ENCODE peak calls at places on chromosomes 16 and 17, in ten cellular contexts. J is RWPE1; G is PC-9; P is AG04450; E is mammary epithelial cell; S is HL-60; W is CD4-positive, alpha-beta T cell; O is MCF 10A; R is fibroblast of pulmonary artery; M is cardiac fibroblast. U is an unnamed sample.

GRCh38 chr17:61570118-61570517 is 20.9 kb downstream of the NACA2 start:
- DNase-seq in O (peak), P (no peak), S (no peak), R (peak), E (no peak), G (no peak), M (peak), J (no peak), W (no peak), U (no peak)

GRCh38 chr16:72736074-72736473 is 311.9 kb downstream of the ZFHX3 start:
- DNase-seq in O (no peak), G (no peak), S (no peak), W (no peak), J (no peak), R (no peak), E (no peak), P (no peak), M (no peak), U (no peak)

GRCh38 chr17:74008196-74008595 is 195.3 kb upstream of the RPL38 start:
- DNase-seq in R (no peak), W (no peak), S (peak), J (no peak), E (no peak), G (no peak), M (no peak), P (no peak), O (peak), U (no peak)

GRCh38 chr16:81940781-81941560 is 70.3 kb downstream of the SDR42E1 start:
- DNase-seq in E (peak), W (no peak), J (peak), S (no peak), G (no peak), R (peak), M (peak), P (peak), O (peak), U (no peak)

GRCh38 chr17:42653179-42654124 is 5.6 kb upstream of the TUBG2 start:
- DNase-seq in M (peak), S (no peak), J (no peak), G (no peak), W (no peak), P (no peak), O (no peak), E (no peak), R (peak), U (no peak)

GRCh38 chr16:88957887-88958577 is 19.0 kb downstream of the CBFA2T3 start:
- DNase-seq in G (no peak), J (no peak), P (no peak), O (no peak), W (no peak), E (no peak), M (no peak), R (no peak), S (peak), U (no peak)

GRCh38 chr16:9152649-9153501 is 61.4 kb downstream of the HAPSTR1 start:
- DNase-seq in R (no peak), E (no peak), W (no peak), P (no peak), S (no peak), J (no peak), O (no peak), G (no peak), M (no peak), U (no peak)

GRCh38 chr17:43694081-43694870 is 32.6 kb upstream of the MEOX1 start:
- DNase-seq in E (peak), P (peak), R (peak), G (peak), J (peak), O (peak), M (peak), W (peak), S (peak), U (peak)

GRCh38 chr16:24645739-24646645 is 83.5 kb upstream of the TNRC6A start:
- DNase-seq in W (no peak), J (peak), E (peak), G (peak), R (peak), P (peak), M (peak), S (no peak), O (peak), U (no peak)

GRCh38 chr17:40038882-40039513 is 15.2 kb downstream of the MED24 start:
- DNase-seq in O (peak), S (no peak), G (peak), W (no peak), E (peak), R (peak), J (no peak), P (peak), M (peak), U (no peak)

GRCh38 chr16:70704586-70704985 is 18.7 kb upstream of the MTSS2 start:
- DNase-seq in S (no peak), J (no peak), G (no peak), O (no peak), M (no peak), R (no peak), W (no peak), P (no peak), E (no peak), U (no peak)

GRCh38 chr16:52494145-52494544 is 52.8 kb downstream of the TOX3 start:
- DNase-seq in G (no peak), S (no peak), R (no peak), J (no peak), M (no peak), O (no peak), W (no peak), E (no peak), P (no peak), U (no peak)

GRCh38 chr16:30083216-30084055 is 7.6 kb downstream of the PPP4C start:
- DNase-seq in G (no peak), O (no peak), E (no peak), P (no peak), S (no peak), J (no peak), R (no peak), M (no peak), W (no peak), U (no peak)

GRCh38 chr17:39929657-39930407 is 2.3 kb downstream of the LRRC3C start:
- DNase-seq in W (no peak), M (peak), E (peak), G (peak), R (peak), S (no peak), O (peak), P (no peak), J (peak), U (no peak)

GRCh38 chr16:22001591-22001990 is 675 bp upstream of the PDZD9 start:
- DNase-seq in P (peak), J (peak), E (peak), M (peak), G (no peak), S (no peak), R (peak), W (no peak), O (no peak), U (no peak)

GRCh38 chr17:2436516-2436915 is 35.7 kb upstream of the MNT start:
- DNase-seq in S (no peak), O (no peak), W (no peak), G (no peak), M (no peak), J (no peak), E (peak), R (no peak), P (no peak), U (no peak)

GRCh38 chr17:16286009-16286946 is 67.0 kb downstream of the CENPV start:
- DNase-seq in S (peak), G (peak), J (peak), R (peak), E (peak), M (peak), W (peak), O (peak), P (peak), U (peak)

GRCh38 chr16:57962756-57963155 is 8.2 kb downstream of the CNGB1 start:
- DNase-seq in P (no peak), R (no peak), W (no peak), E (no peak), O (no peak), M (no peak), G (no peak), J (no peak), S (no peak), U (no peak)

GRCh38 chr17:6476061-6476833 is 32.0 kb downstream of the PIMREG start:
- DNase-seq in G (no peak), O (no peak), S (no peak), W (no peak), P (no peak), M (no peak), E (no peak), R (no peak), J (peak), U (no peak)

GRCh38 chr17:57653279-57653678 is 91.8 kb downstream of the CCDC182 start:
- DNase-seq in P (no peak), E (no peak), W (no peak), M (no peak), R (no peak), G (no peak), S (no peak), J (no peak), O (no peak), U (no peak)
- TF ChIP-seq CTCF in P (no peak), E (no peak), W (no peak), M (no peak), R (no peak), G (no peak), S (no peak), J (no peak), O (no peak), U (no peak)

DNA sequence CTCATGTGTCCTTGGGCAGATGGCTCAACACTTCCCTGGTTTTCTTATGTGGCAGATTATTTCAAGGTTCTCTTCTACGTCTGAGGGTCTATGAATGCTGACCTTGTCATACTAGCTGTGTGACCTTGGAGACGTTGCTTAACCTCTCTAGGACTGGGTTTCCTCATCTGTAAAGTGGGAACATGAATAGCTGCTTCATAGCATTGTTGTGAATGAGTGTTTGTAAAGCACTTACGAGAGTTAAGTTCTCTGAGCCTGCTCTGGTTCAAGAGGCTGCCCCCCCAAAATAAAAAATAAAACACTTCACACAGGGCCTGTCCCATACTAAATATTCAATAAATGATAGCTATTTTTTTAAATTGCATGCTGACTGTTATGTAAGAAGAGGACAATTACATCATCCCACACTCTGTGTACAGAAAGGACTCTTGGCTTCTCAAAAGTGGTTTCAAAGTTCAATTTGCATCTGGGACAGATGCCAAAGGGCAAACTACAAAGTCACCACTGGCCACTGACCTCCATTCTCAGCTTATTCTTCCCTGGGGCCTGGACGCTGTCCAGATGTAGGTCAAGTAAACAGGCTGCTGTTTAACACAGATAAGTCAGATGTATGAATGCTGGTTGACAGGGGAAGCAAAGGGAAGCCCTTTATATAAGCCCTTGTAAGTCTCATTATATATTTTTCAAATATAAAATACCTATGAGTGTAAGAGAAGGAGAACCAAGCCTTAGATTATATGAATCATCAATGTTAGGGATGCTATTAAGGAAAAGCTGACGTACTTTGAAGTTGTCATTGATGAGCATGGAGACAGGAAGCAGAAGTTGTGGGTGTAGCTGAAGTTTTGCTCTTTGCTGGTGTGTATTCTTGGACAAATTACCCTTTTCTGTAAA is 15.4 kb upstream of the NDEL1 start:
- DNase-seq in O (peak), W (no peak), S (no peak), P (no peak), R (peak), M (peak), G (peak), E (no peak), J (no peak), U (no peak)
- TF ChIP-seq CTCF in O (no peak), W (no peak), S (no peak), P (no peak), R (no peak), M (no peak), G (no peak), E (no peak), J (no peak), U (no peak)

DNA sequence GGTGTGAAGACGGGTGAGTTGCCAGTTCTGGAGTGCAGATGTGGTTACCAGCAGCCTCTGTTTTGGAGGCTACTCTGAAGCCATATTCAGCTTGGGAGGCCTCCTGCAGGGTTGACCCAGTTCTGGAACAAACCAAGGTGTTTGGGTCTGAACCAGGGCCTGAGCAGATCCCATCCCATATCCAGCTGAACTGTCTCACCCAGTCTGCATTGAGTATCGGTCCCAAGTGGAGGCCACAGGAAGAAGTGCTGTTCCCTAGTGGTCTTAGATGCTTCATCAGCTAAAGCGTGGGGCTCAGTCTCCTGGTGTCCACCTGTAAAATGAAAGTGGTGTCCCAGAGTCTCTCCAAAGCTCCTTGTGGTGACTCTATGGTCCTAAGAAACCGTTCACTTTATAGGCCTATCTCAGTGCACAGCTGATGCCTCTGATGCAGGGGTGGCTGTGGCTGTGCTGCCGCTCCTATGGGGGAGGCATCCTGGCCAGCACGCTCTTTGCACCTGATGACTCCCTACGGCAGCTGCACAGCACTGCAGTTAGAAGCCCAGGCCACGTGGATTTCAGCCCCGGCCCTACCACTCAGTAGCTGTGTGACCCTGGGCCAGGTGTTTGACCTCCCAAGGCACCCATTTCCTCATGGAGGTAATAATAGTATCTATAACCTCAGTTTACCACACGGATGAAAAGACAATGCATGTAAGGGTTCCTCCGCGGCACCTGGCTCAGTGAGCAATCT is 21.0 kb downstream of the CBX4 start:
- DNase-seq in G (no peak), R (no peak), O (no peak), S (no peak), P (no peak), M (no peak), E (no peak), J (no peak), W (no peak), U (no peak)
- TF ChIP-seq CTCF in G (no peak), R (no peak), O (no peak), S (no peak), P (no peak), M (no peak), E (no peak), J (no peak), W (no peak), U (no peak)

DNA sequence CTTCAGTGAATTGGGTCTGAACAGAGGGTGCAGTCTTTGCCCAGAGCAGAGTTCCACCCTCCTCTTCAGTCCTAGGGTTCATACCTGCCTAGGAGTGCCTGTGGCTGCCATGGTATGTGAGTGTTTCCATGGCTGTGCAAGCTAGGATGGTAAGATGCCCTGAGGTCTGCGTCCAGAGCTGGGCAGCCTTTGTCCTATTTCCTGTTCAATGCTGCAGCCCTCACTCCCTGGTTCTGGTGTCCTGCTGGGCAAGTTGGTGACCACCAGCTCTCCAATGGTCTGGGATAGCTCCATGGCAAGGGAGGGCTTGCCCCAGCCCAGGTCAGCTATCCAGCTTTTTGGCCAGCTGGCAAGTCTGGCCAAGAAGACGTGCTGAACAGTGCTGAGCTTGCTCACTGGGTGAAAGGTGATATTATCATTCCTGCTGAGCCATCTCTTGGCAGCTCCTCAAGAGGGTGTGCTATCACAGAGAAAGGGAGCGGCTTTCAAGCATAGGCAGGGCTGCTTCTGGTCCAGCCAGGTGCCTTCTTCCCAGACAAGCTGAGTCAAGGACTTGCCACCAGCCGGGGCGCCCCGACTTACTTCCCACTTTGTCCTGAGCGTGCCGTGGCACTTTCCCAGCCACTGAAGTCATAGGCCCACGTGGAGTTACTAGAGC is 13.0 kb upstream of the NFATC3 start:
- DNase-seq in P (no peak), E (peak), G (peak), O (peak), R (no peak), J (peak), M (no peak), W (no peak), S (no peak), U (no peak)
- TF ChIP-seq CTCF in P (no peak), E (no peak), G (no peak), O (no peak), R (no peak), J (no peak), M (no peak), W (no peak), S (no peak), U (no peak)

GRCh38 chr17:81808778-81809555 is 5.0 kb downstream of the GCGR start:
- DNase-seq in S (no peak), O (no peak), M (no peak), W (no peak), P (no peak), E (no peak), R (no peak), G (no peak), J (no peak), U (no peak)
- TF ChIP-seq CTCF in S (no peak), O (no peak), M (no peak), W (no peak), P (no peak), E (peak), R (no peak), G (no peak), J (peak), U (no peak)

GRCh38 chr17:45019177-45019711 is 32.2 kb downstream of the DCAKD start:
- DNase-seq in P (no peak), W (peak), R (peak), S (no peak), M (peak), E (no peak), O (peak), G (peak), J (peak), U (peak)

GRCh38 chr17:45016237-45016636 is 35.2 kb downstream of the DCAKD start:
- DNase-seq in W (no peak), P (no peak), O (no peak), E (no peak), R (no peak), J (no peak), M (no peak), S (no peak), G (no peak), U (no peak)

GRCh38 chr17:45018514-45019176 is 32.8 kb downstream of the DCAKD start:
- DNase-seq in J (no peak), R (no peak), E (no peak), P (no peak), S (no peak), M (no peak), O (no peak), W (no peak), G (peak), U (no peak)

GRCh38 chr17:45013021-45013997 is 38.1 kb downstream of the DCAKD start:
- DNase-seq in G (no peak), J (no peak), O (no peak), E (no peak), S (no peak), W (no peak), P (no peak), R (no peak), M (peak), U (no peak)

DNA sequence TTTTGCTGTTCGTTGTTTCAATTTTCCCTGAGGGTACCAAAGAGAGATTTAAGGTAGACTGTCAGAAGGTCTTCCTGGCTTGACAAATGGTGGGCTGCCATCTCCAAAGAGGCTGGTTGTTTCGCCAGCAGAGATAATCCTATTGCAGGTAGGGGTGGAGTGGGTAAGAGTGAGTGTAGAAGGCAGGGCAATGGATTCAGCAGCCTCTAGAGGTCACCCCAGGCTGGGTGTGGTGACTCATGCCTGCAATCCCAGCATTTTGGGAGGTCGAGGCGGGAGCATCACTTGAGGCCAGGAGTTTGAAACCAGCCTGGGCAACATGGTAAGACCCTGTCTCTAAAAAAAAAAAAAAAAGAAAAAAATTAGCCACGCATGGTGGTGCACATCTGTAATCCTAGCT is 34.6 kb downstream of the DCAKD start:
- DNase-seq in G (peak), E (peak), J (no peak), M (no peak), W (no peak), R (no peak), O (peak), S (peak), P (no peak), U (no peak)
- TF ChIP-seq CTCF in G (no peak), E (peak), J (peak), M (peak), W (no peak), R (peak), O (peak), S (no peak), P (peak), U (peak)

DNA sequence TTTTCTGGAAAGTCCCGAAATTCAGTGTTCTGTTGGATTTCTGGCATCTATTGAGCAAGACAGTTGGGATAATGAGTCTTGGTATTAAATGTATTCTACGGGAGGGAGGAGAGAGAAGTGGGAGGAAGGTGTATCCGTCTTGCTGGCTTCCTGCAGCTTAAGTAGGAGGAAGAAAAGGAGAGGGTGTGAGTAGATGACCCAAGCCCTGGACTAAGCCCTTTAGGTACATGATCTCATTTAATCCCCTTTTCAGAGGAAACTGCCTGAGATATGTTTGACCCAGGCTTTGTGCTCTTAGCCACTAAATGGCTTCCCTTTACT is 62.8 kb downstream of the PRKCA start:
- DNase-seq in J (no peak), E (no peak), S (no peak), R (peak), O (no peak), W (no peak), M (no peak), P (no peak), G (no peak), U (no peak)
- TF ChIP-seq CTCF in J (no peak), E (no peak), S (no peak), R (no peak), O (no peak), W (no peak), M (no peak), P (no peak), G (no peak), U (no peak)

GRCh38 chr17:58960068-58960467 is 146.6 kb downstream of the TRIM37 start:
- DNase-seq in W (no peak), O (peak), J (peak), P (peak), E (peak), S (peak), G (peak), M (peak), R (peak), U (no peak)
- TF ChIP-seq CTCF in W (no peak), O (peak), J (no peak), P (peak), E (peak), S (no peak), G (peak), M (peak), R (peak), U (no peak)

U was measured in progenitor cell of endocrine pancreas.